ENCODE peak calls at places on chromosomes 13 and 19, in eight cellular contexts. M, G, V, L, J, I, D and A are unnamed samples.

GRCh38 chr13:110387451-110388140 is 80.5 kb downstream of the COL4A2 start:
- DNase-seq in M (no peak), G (no peak), V (no peak), L (peak; percentile 64), J (peak; percentile 42), I (no peak), D (peak; percentile 75), A (no peak)

GRCh38 chr13:49303533-49304252 is 56.0 kb downstream of the CDADC1 start:
- DNase-seq in M (no peak), G (no peak), V (peak; percentile 85), L (no peak), J (peak; percentile 24), I (no peak), D (no peak), A (no peak)

GRCh38 chr13:76993021-76993420 is 1.1 kb downstream of the CLN5 start:
- DNase-seq in M (no peak), G (no peak), V (no peak), L (no peak), J (no peak), I (no peak), D (no peak), A (no peak)

GRCh38 chr13:106156468-106156867 is 379.0 kb downstream of the EFNB2 start:
- DNase-seq in M (no peak), G (no peak), V (no peak), L (no peak), J (no peak), I (peak; percentile 57), D (no peak), A (no peak)

GRCh38 chr13:75770164-75771145 is 134.3 kb downstream of the LMO7 start:
- DNase-seq in M (no peak), G (no peak), V (no peak), L (no peak), J (no peak), I (no peak), D (no peak), A (no peak)

GRCh38 chr13:26697069-26697955 is 63.3 kb downstream of the GPR12 start:
- DNase-seq in M (no peak), G (no peak), V (no peak), L (no peak), J (no peak), I (no peak), D (no peak), A (no peak)

GRCh38 chr13:31172535-31172934 is 10.8 kb upstream of the HSPH1 start:
- DNase-seq in M (no peak), G (no peak), V (no peak), L (no peak), J (no peak), I (peak; percentile 76), D (no peak), A (no peak)

GRCh38 chr19:3204646-3205275 is 19.0 kb downstream of the NCLN start:
- DNase-seq in M (no peak), G (no peak), V (no peak), L (peak; percentile 62), J (no peak), I (no peak), D (no peak), A (no peak)

GRCh38 chr19:31144069-31144468 is 205.2 kb downstream of the TSHZ3 start:
- DNase-seq in M (no peak), G (no peak), V (no peak), L (no peak), J (no peak), I (no peak), D (no peak), A (no peak)

GRCh38 chr19:4781851-4782250 is 9.7 kb upstream of the FEM1A start:
- DNase-seq in M (no peak), G (no peak), V (no peak), L (no peak), J (no peak), I (no peak), D (no peak), A (no peak)

GRCh38 chr13:23695711-23696512 is 125.7 kb downstream of the TNFRSF19 start:
- DNase-seq in M (peak; percentile 85), G (no peak), V (peak; percentile 71), L (peak; percentile 90), J (peak; percentile 51), I (no peak), D (no peak), A (peak; percentile 40)

GRCh38 chr19:45182758-45183157 is 4.2 kb downstream of the BLOC1S3 start:
- DNase-seq in M (no peak), G (no peak), V (no peak), L (no peak), J (no peak), I (no peak), D (no peak), A (no peak)
- H3K9me3 ChIP-seq in M (no peaks in the 10 kb centered on the region), G (no peaks in the 10 kb centered on the region), V (no peaks in the 10 kb centered on the region), L (no peaks in the 10 kb centered on the region), J (no peaks in the 10 kb centered on the region), I (no peaks in the 10 kb centered on the region), D (no peaks in the 10 kb centered on the region), A (no peaks in the 10 kb centered on the region)

GRCh38 chr19:53579518-53579917 is 41.6 kb downstream of the ZNF331 start:
- DNase-seq in M (no peak), G (no peak), V (no peak), L (no peak), J (no peak), I (no peak), D (no peak), A (no peak)
- H3K9me3 ChIP-seq in M (peaks cover 29% of the 10 kb centered on the region), G (peaks cover 34% of the 10 kb centered on the region), V (peaks cover 4% of the 10 kb centered on the region), L (peaks cover 84% of the 10 kb centered on the region), J (peaks cover 27% of the 10 kb centered on the region), I (peaks cover 92% of the 10 kb centered on the region), D (no peaks in the 10 kb centered on the region), A (peaks cover 41% of the 10 kb centered on the region)

GRCh38 chr19:40013991-40014390 is 17.1 kb downstream of the ZNF546 start:
- DNase-seq in M (no peak), G (no peak), V (no peak), L (no peak), J (no peak), I (no peak), D (no peak), A (no peak)
- H3K9me3 ChIP-seq in M (peaks cover 60% of the 10 kb centered on the region), G (peaks cover 48% of the 10 kb centered on the region), V (peaks cover 32% of the 10 kb centered on the region), L (peaks cover 99% of the 10 kb centered on the region), J (peaks cover 81% of the 10 kb centered on the region), I (peaks cover 99% of the 10 kb centered on the region), D (no peaks in the 10 kb centered on the region), A (peaks cover 14% of the 10 kb centered on the region)

GRCh38 chr19:57964761-57965160 is 9.6 kb downstream of the C19orf18 start:
- DNase-seq in M (no peak), G (no peak), V (no peak), L (no peak), J (no peak), I (no peak), D (no peak), A (no peak)

DNA sequence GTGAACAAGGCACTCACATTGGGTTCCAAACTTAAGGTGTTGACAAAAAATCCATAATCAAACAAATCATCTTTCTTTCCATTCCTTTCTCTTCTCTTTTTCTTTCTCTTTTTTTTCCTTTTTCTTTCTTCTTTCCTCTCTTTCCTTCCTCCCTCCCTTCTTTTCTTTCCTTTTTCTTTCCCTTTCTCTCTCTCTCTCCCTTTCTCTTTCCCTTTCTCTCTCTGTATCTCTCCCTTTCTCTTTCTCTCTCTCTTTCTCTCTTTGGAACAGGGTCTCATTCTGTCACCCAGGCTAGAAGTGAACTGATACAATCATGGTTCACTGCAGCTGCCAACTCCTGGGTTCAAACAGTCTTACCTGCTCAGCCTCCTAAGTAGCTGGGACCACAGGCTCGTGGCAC is 12.5 kb downstream of the C19orf18 start:
- DNase-seq in M (no peak), G (no peak), V (no peak), L (no peak), J (no peak), I (no peak), D (no peak), A (no peak)
- H3K9me3 ChIP-seq in M (peaks cover 31% of the 10 kb centered on the region), G (peaks cover 78% of the 10 kb centered on the region), V (peaks cover 17% of the 10 kb centered on the region), L (peaks cover 99% of the 10 kb centered on the region), J (peaks cover 84% of the 10 kb centered on the region), I (peaks cover 78% of the 10 kb centered on the region), D (no peaks in the 10 kb centered on the region), A (peaks cover 5% of the 10 kb centered on the region)

GRCh38 chr19:44109458-44109857 is 3.7 kb upstream of the ZNF225 start:
- DNase-seq in M (no peak), G (no peak), V (no peak), L (no peak), J (no peak), I (no peak), D (no peak), A (no peak)
- H3K9me3 ChIP-seq in M (peaks cover 44% of the 10 kb centered on the region), G (peaks cover 56% of the 10 kb centered on the region), V (peaks cover 46% of the 10 kb centered on the region), L (peaks cover 68% of the 10 kb centered on the region), J (peaks cover 71% of the 10 kb centered on the region), I (peaks cover 75% of the 10 kb centered on the region), D (no peaks in the 10 kb centered on the region), A (peaks cover 18% of the 10 kb centered on the region)

GRCh38 chr13:40530961-40531360 is 135.5 kb downstream of the FOXO1 start:
- DNase-seq in M (no peak), G (no peak), V (no peak), L (no peak), J (no peak), I (no peak), D (no peak), A (no peak)

GRCh38 chr13:40536443-40537113 is 129.9 kb downstream of the FOXO1 start:
- DNase-seq in M (peak; percentile 86), G (peak; percentile 63), V (no peak), L (no peak), J (no peak), I (peak; percentile 30), D (no peak), A (no peak)

GRCh38 chr13:40534456-40534855 is 132.0 kb downstream of the FOXO1 start:
- DNase-seq in M (no peak), G (no peak), V (no peak), L (no peak), J (no peak), I (no peak), D (no peak), A (no peak)

GRCh38 chr13:40535345-40535836 is 131.1 kb downstream of the FOXO1 start:
- DNase-seq in M (no peak), G (no peak), V (no peak), L (no peak), J (no peak), I (no peak), D (no peak), A (no peak)

GRCh38 chr13:40533072-40533471 is 133.4 kb downstream of the FOXO1 start:
- DNase-seq in M (no peak), G (no peak), V (no peak), L (no peak), J (no peak), I (no peak), D (no peak), A (no peak)
- H3K9me3 ChIP-seq in M (no peaks in the 10 kb centered on the region), G (no peaks in the 10 kb centered on the region), V (peaks cover 2% of the 10 kb centered on the region), L (peaks cover 4% of the 10 kb centered on the region), J (peaks cover 6% of the 10 kb centered on the region), I (no peaks in the 10 kb centered on the region), D (no peaks in the 10 kb centered on the region), A (no peaks in the 10 kb centered on the region)